ENCODE peak calls at places on chromosome 10, in four cellular contexts. W, Y, U and O are unnamed samples.

GRCh38 chr10:129417882-129418281 is 49.2 kb upstream of the MGMT start:
- DNase-seq in Y (no peak), W (no peak), U (no peak), O (no peak)

GRCh38 chr10:62831346-62831745 is 15.2 kb upstream of the EGR2 start:
- DNase-seq in W (no peak), Y (no peak), U (no peak), O (no peak)

GRCh38 chr10:71842424-71842823 is 8.6 kb downstream of the PSAP start:
- DNase-seq in U (no peak), W (no peak), Y (no peak), O (no peak)

GRCh38 chr10:3806603-3807002 is 21.6 kb upstream of the KLF6 start:
- DNase-seq in Y (no peak), U (no peak), W (no peak), O (no peak)

GRCh38 chr10:132398566-132398991 is 1.6 kb downstream of the PWWP2B start:
- DNase-seq in W (no peak), Y (no peak), U (no peak), O (no peak)

GRCh38 chr10:76640765-76641164 is 996.8 kb downstream of the KCNMA1 start:
- DNase-seq in U (no peak), W (no peak), Y (no peak), O (no peak)

GRCh38 chr10:101588879-101589278 is 758 bp downstream of the DPCD start:
- DNase-seq in U (peak), W (no peak), Y (no peak), O (no peak)

GRCh38 chr10:118624747-118625146 is 29.3 kb upstream of the PRLHR start:
- DNase-seq in W (no peak), Y (no peak), U (no peak), O (no peak)

GRCh38 chr10:86899670-86900276 is 57.6 kb downstream of the MMRN2 start:
- DNase-seq in W (peak), Y (peak), U (no peak), O (peak)

GRCh38 chr10:127033116-127033515 is 127.9 kb downstream of the DOCK1 start:
- DNase-seq in U (no peak), Y (no peak), W (no peak), O (no peak)

GRCh38 chr10:128150045-128150493 is 23.8 kb upstream of the MKI67 start:
- DNase-seq in U (peak), W (no peak), Y (peak), O (peak)

GRCh38 chr10:78811174-78811573 is 257.6 kb upstream of the ZMIZ1 start:
- DNase-seq in U (no peak), Y (no peak), W (no peak), O (no peak)

GRCh38 chr10:59281861-59282260 is 80.5 kb downstream of the FAM13C start:
- DNase-seq in Y (no peak), U (no peak), W (no peak), O (no peak)

GRCh38 chr10:1152386-1153252 is 96.4 kb downstream of the WDR37 start:
- DNase-seq in W (no peak), U (no peak), Y (no peak), O (no peak)

GRCh38 chr10:73917566-73918305 is 6.8 kb downstream of the PLAU start:
- DNase-seq in W (no peak), U (no peak), Y (no peak), O (no peak)

GRCh38 chr10:61896854-61897661 is 4.4 kb upstream of the ARID5B start:
- DNase-seq in U (peak), Y (peak), W (peak), O (peak)

GRCh38 chr10:70693619-70694286 is 21.4 kb downstream of the ADAMTS14 start:
- DNase-seq in Y (no peak), U (no peak), W (peak), O (no peak)

GRCh38 chr10:126128581-126128980 is 232.2 kb downstream of the FANK1 start:
- DNase-seq in U (no peak), Y (no peak), W (no peak), O (no peak)

GRCh38 chr10:114714281-114714741 is 56.2 kb upstream of the ABLIM1 start:
- DNase-seq in U (no peak), W (no peak), Y (no peak), O (no peak)

GRCh38 chr10:3886666-3887251 is 101.8 kb upstream of the KLF6 start:
- DNase-seq in Y (no peak), U (no peak), W (peak), O (no peak)

GRCh38 chr10:103145860-103146466 is 47.1 kb downstream of the NT5C2 start:
- DNase-seq in U (peak), Y (no peak), W (peak), O (no peak)

GRCh38 chr10:5447071-5447470 is 34.7 kb downstream of the NET1 start:
- DNase-seq in Y (no peak), U (no peak), W (no peak), O (peak)

GRCh38 chr10:78450807-78451485 is 417.3 kb downstream of the RPS24 start:
- DNase-seq in Y (no peak), W (no peak), U (no peak), O (no peak)

GRCh38 chr10:103792547-103792946 is 62.8 kb downstream of the SH3PXD2A start:
- DNase-seq in U (peak), Y (no peak), W (no peak), O (no peak)

GRCh38 chr10:70779685-70780369 is 5.3 kb downstream of the TBATA start:
- DNase-seq in Y (no peak), W (no peak), U (no peak), O (no peak)

GRCh38 chr10:18340496-18341051 is 200.3 kb downstream of the CACNB2 start:
- DNase-seq in Y (no peak), W (no peak), U (no peak), O (no peak)

GRCh38 chr10:118216526-118217035 is 125.5 kb downstream of the FAM204A start:
- DNase-seq in Y (no peak), U (no peak), W (no peak), O (no peak)